ENCODE peak calls at places on chromosomes 11 and 22, in six cellular contexts. One of them, this sample, is unnamed.

GRCh38 chr11:46527586-46527985 is 66.2 kb downstream of the AMBRA1 start:
- DNase-seq in heart right ventricle: no peak
- DNase-seq in stimulated activated CD4-positive, alpha-beta T cell treated with anti-CD3 and anti-CD28 coated beads, Interleukin-12 subunit alpha, Interleukin-12 subunit beta, amount 100 ng/mL, for 4 hours: no peak
- DNase-seq in mucosa of descending colon: no peak
- DNase-seq in endothelial cell: no peak
- DNase-seq in nephron progenitor cell: no peak
- DNase-seq in this sample: no peak

GRCh38 chr11:59865031-59865430 is 1.3 kb downstream of the TCN1 start:
- DNase-seq in heart right ventricle: no peak
- DNase-seq in stimulated activated CD4-positive, alpha-beta T cell treated with anti-CD3 and anti-CD28 coated beads, Interleukin-12 subunit alpha, Interleukin-12 subunit beta, amount 100 ng/mL, for 4 hours: no peak
- DNase-seq in mucosa of descending colon: no peak
- DNase-seq in endothelial cell: no peak
- DNase-seq in nephron progenitor cell: no peak
- DNase-seq in this sample: no peak

GRCh38 chr11:64165482-64165841 is 451 bp downstream of the MACROD1 start:
- DNase-seq in heart right ventricle: no peak
- DNase-seq in stimulated activated CD4-positive, alpha-beta T cell treated with anti-CD3 and anti-CD28 coated beads, Interleukin-12 subunit alpha, Interleukin-12 subunit beta, amount 100 ng/mL, for 4 hours: peak; percentile 32
- DNase-seq in mucosa of descending colon: no peak
- DNase-seq in endothelial cell: peak; percentile 34
- DNase-seq in nephron progenitor cell: peak; percentile 43
- DNase-seq in this sample: peak; percentile 28

GRCh38 chr11:30282289-30282631 is 40.6 kb upstream of the ARL14EP start:
- DNase-seq in heart right ventricle: no peak
- DNase-seq in stimulated activated CD4-positive, alpha-beta T cell treated with anti-CD3 and anti-CD28 coated beads, Interleukin-12 subunit alpha, Interleukin-12 subunit beta, amount 100 ng/mL, for 4 hours: no peak
- DNase-seq in mucosa of descending colon: no peak
- DNase-seq in endothelial cell: peak; percentile 10
- DNase-seq in nephron progenitor cell: no peak
- DNase-seq in this sample: no peak

GRCh38 chr11:19447150-19447566 is 206.4 kb upstream of the E2F8 start:
- DNase-seq in heart right ventricle: no peak
- DNase-seq in stimulated activated CD4-positive, alpha-beta T cell treated with anti-CD3 and anti-CD28 coated beads, Interleukin-12 subunit alpha, Interleukin-12 subunit beta, amount 100 ng/mL, for 4 hours: no peak
- DNase-seq in mucosa of descending colon: no peak
- DNase-seq in endothelial cell: no peak
- DNase-seq in nephron progenitor cell: no peak
- DNase-seq in this sample: no peak

GRCh38 chr11:95255523-95256165 is 24.6 kb upstream of the SESN3 start:
- DNase-seq in heart right ventricle: no peak
- DNase-seq in stimulated activated CD4-positive, alpha-beta T cell treated with anti-CD3 and anti-CD28 coated beads, Interleukin-12 subunit alpha, Interleukin-12 subunit beta, amount 100 ng/mL, for 4 hours: no peak
- DNase-seq in mucosa of descending colon: no peak
- DNase-seq in endothelial cell: no peak
- DNase-seq in nephron progenitor cell: no peak
- DNase-seq in this sample: no peak

GRCh38 chr22:35489225-35489624 is 51.4 kb upstream of the RASD2 start:
- DNase-seq in heart right ventricle: no peak
- DNase-seq in stimulated activated CD4-positive, alpha-beta T cell treated with anti-CD3 and anti-CD28 coated beads, Interleukin-12 subunit alpha, Interleukin-12 subunit beta, amount 100 ng/mL, for 4 hours: no peak
- DNase-seq in mucosa of descending colon: no peak
- DNase-seq in endothelial cell: no peak
- DNase-seq in nephron progenitor cell: no peak
- DNase-seq in this sample: no peak

GRCh38 chr11:14422052-14422813 is 63.2 kb upstream of the RRAS2 start:
- DNase-seq in heart right ventricle: peak; percentile 83
- DNase-seq in stimulated activated CD4-positive, alpha-beta T cell treated with anti-CD3 and anti-CD28 coated beads, Interleukin-12 subunit alpha, Interleukin-12 subunit beta, amount 100 ng/mL, for 4 hours: no peak
- DNase-seq in mucosa of descending colon: peak; percentile 67
- DNase-seq in endothelial cell: peak; percentile 71
- DNase-seq in nephron progenitor cell: peak; percentile 59
- DNase-seq in this sample: peak; percentile 23

GRCh38 chr11:46003647-46004046 is 81.2 kb downstream of the LARGE2 start:
- DNase-seq in heart right ventricle: no peak
- DNase-seq in stimulated activated CD4-positive, alpha-beta T cell treated with anti-CD3 and anti-CD28 coated beads, Interleukin-12 subunit alpha, Interleukin-12 subunit beta, amount 100 ng/mL, for 4 hours: no peak
- DNase-seq in mucosa of descending colon: no peak
- DNase-seq in endothelial cell: no peak
- DNase-seq in nephron progenitor cell: no peak
- DNase-seq in this sample: no peak

GRCh38 chr22:29912605-29913398 is 29.8 kb downstream of the MTMR3 start:
- DNase-seq in heart right ventricle: peak; percentile 22
- DNase-seq in stimulated activated CD4-positive, alpha-beta T cell treated with anti-CD3 and anti-CD28 coated beads, Interleukin-12 subunit alpha, Interleukin-12 subunit beta, amount 100 ng/mL, for 4 hours: no peak
- DNase-seq in mucosa of descending colon: no peak
- DNase-seq in endothelial cell: no peak
- DNase-seq in nephron progenitor cell: no peak
- DNase-seq in this sample: no peak

GRCh38 chr11:133842730-133843129 is 2.6 kb downstream of the SPATA19 start:
- DNase-seq in heart right ventricle: no peak
- DNase-seq in stimulated activated CD4-positive, alpha-beta T cell treated with anti-CD3 and anti-CD28 coated beads, Interleukin-12 subunit alpha, Interleukin-12 subunit beta, amount 100 ng/mL, for 4 hours: no peak
- DNase-seq in mucosa of descending colon: no peak
- DNase-seq in endothelial cell: no peak
- DNase-seq in nephron progenitor cell: no peak
- DNase-seq in this sample: no peak

GRCh38 chr11:110373061-110373702 is 56.6 kb upstream of the FDX1 start:
- DNase-seq in heart right ventricle: no peak
- DNase-seq in stimulated activated CD4-positive, alpha-beta T cell treated with anti-CD3 and anti-CD28 coated beads, Interleukin-12 subunit alpha, Interleukin-12 subunit beta, amount 100 ng/mL, for 4 hours: no peak
- DNase-seq in mucosa of descending colon: no peak
- DNase-seq in endothelial cell: no peak
- DNase-seq in nephron progenitor cell: no peak
- DNase-seq in this sample: no peak